ENCODE peak calls at places on chromosomes 11 and 22, in nine cellular contexts. J, M, L, D, X, Q, I, T and V are unnamed samples.
A peak's percentile ranks its signal among the peaks of the same experiment; 100 is the strongest.

GRCh38 chr11:44286268-44286880 is 23.6 kb downstream of the ALX4 start:
- DNase-seq in D (peak; percentile 48), M (peak; percentile 41), J (peak; percentile 68), X (peak; percentile 43), L (peak; percentile 44), Q (peak; percentile 49), T (no peak), I (no peak), V (peak; percentile 69)

GRCh38 chr11:120134931-120135228 is 3.0 kb downstream of the TRIM29 start:
- DNase-seq in Q (no peak), T (peak; percentile 8), L (no peak), X (no peak), M (peak; percentile 19), I (no peak), D (no peak), J (no peak), V (no peak)

GRCh38 chr22:17920145-17920605 is 104.2 kb downstream of the MICAL3 start:
- DNase-seq in J (peak; percentile 56), M (peak; percentile 57), X (no peak), I (no peak), L (peak; percentile 62), T (peak; percentile 80), D (no peak), Q (peak; percentile 76), V (peak; percentile 30)

GRCh38 chr11:81070948-81071347 is 1630.1 kb upstream of the TENM4 start:
- DNase-seq in X (no peak), D (no peak), I (no peak), M (no peak), T (no peak), Q (no peak), J (no peak), L (no peak), V (no peak)

GRCh38 chr11:64339754-64340408 is at the start of gene CCDC88B:
- DNase-seq in D (no peak), T (peak; percentile 95), L (no peak), Q (no peak), X (no peak), I (no peak), M (peak; percentile 66), J (no peak), V (no peak)

GRCh38 chr11:65503923-65504670 is 5.3 kb downstream of the MALAT1 start:
- DNase-seq in T (no peak), X (no peak), M (no peak), J (peak; percentile 79), D (peak; percentile 71), Q (peak; percentile 31), L (peak; percentile 59), I (no peak), V (peak; percentile 24)

GRCh38 chr11:1749020-1749758 is 1.2 kb downstream of the IFITM10 start:
- DNase-seq in L (no peak), X (no peak), T (no peak), J (no peak), M (no peak), D (no peak), Q (no peak), I (peak; percentile 74), V (peak; percentile 71)

GRCh38 chr11:133038850-133039249 is 493.5 kb downstream of the OPCML start:
- DNase-seq in T (no peak), X (no peak), M (no peak), Q (peak; percentile 11), I (no peak), D (peak; percentile 52), L (no peak), J (no peak), V (no peak)

GRCh38 chr11:66820381-66820780 is 22.9 kb upstream of the RCE1 start:
- DNase-seq in J (no peak), T (no peak), L (no peak), D (no peak), I (no peak), Q (no peak), X (no peak), M (no peak), V (no peak)

GRCh38 chr11:120835601-120836228 is 188.2 kb upstream of the TBCEL start:
- DNase-seq in I (no peak), D (no peak), T (no peak), Q (peak; percentile 17), X (no peak), J (no peak), M (no peak), L (peak; percentile 12), V (no peak)

GRCh38 chr11:33706961-33707360 is 6.3 kb upstream of the C11orf91 start:
- DNase-seq in D (no peak), Q (no peak), M (no peak), I (no peak), J (no peak), T (no peak), L (no peak), X (no peak), V (no peak)

GRCh38 chr11:91932151-91932821 is 292.3 kb upstream of the FAT3 start:
- DNase-seq in T (no peak), L (no peak), Q (no peak), I (no peak), M (no peak), D (peak; percentile 68), X (no peak), J (no peak), V (peak; percentile 13)

GRCh38 chr11:59173964-59174663 is 2.2 kb downstream of the DTX4 start:
- DNase-seq in I (no peak), L (peak; percentile 59), X (no peak), D (peak; percentile 19), T (peak; percentile 85), J (peak; percentile 48), M (peak; percentile 73), Q (peak; percentile 86), V (no peak)

GRCh38 chr11:67561971-67562560 is 21.5 kb upstream of the GSTP1 start:
- DNase-seq in I (no peak), L (peak; percentile 30), Q (peak; percentile 32), D (no peak), J (no peak), M (no peak), T (no peak), X (no peak), V (no peak)

GRCh38 chr11:2072551-2073261 is 66.5 kb downstream of the IGF2 start:
- DNase-seq in T (no peak), D (peak; percentile 11), J (peak; percentile 27), Q (no peak), I (peak; percentile 72), M (peak; percentile 24), L (peak; percentile 30), X (no peak), V (no peak)

GRCh38 chr22:46893281-46894020 is 131.0 kb downstream of the TBC1D22A start:
- DNase-seq in I (no peak), L (no peak), D (peak; percentile 9), T (no peak), X (no peak), M (peak; percentile 21), Q (no peak), J (no peak), V (no peak)

GRCh38 chr22:36862251-36863242 is 1.7 kb downstream of the NCF4 start:
- DNase-seq in X (no peak), Q (no peak), D (no peak), M (peak; percentile 31), J (no peak), I (no peak), L (no peak), T (peak; percentile 73), V (no peak)

GRCh38 chr11:66289548-66290331 is 797 bp upstream of the YIF1A start:
- DNase-seq in X (no peak), T (no peak), Q (no peak), J (no peak), L (no peak), M (peak; percentile 77), I (no peak), D (no peak), V (no peak)

DNA sequence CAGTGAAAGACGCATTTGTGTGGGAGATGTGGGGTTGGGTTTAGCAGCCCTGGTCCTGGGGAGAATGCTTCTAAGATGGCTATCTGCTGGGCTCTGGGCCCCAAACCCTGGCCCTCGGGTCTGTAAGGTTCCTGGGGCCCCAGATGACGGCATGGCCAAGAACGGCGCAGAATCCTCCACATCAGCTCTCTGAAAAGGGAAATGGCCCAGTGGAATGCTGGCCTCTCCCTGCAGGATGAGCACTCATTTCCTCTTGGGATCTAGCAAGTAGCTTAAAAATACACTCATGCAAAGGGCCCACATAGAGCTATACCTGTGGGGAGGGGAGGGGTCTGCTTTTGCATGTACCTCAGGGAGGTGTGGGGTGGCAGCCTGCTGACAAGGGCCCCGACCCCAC is 37.5 kb upstream of the LINC01488 start:
- DNase-seq in I (no peak), L (peak; percentile 58), X (no peak), J (peak; percentile 57), Q (peak; percentile 41), D (peak; percentile 75), T (no peak), M (no peak), V (peak; percentile 76)
- H3K4me3 ChIP-seq in I (peak overlapping the region; percentile 51), L (peak overlapping the region; percentile 36), X (peak overlapping the region; percentile 47), J (no peak overlapping the region), Q (peak overlapping the region; percentile 27), D (peak overlapping the region; percentile 59), T (no peak overlapping the region), M (peak overlapping the region; percentile 39), V (peak overlapping the region; percentile 59)

DNA sequence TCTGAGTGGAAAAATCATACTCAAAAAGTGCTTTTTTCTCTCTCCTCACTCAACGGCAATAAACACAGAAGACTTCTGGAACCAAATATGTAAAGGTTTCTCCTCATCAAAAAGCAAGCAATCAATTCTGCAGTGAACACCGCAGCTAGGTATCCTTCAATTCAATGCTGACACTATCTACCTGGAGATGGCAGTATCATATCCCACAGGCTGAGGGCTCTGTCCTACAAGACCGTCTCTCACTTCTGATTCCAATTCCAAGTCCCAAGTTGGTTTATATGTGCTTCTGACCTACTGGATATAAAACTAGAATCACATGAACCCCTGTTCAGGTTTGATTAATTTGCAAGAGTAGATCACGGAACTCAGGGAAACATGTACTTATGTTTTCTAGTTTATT is 59.7 kb upstream of the LUZP2 start:
- DNase-seq in D (no peak), M (no peak), T (no peak), I (no peak), L (no peak), X (no peak), J (no peak), Q (no peak), V (no peak)
- TF ChIP-seq CTCF in D (no peak), M (no peak), T (no peak), I (no peak), L (no peak), X (no peak), J (no peak), Q (no peak), V (no peak)

GRCh38 chr11:122095950-122096942 is 19.8 kb downstream of the BLID start:
- DNase-seq in D (peak; percentile 60), I (no peak), M (no peak), Q (no peak), J (peak; percentile 75), X (no peak), L (peak; percentile 81), T (no peak), V (no peak)
- H3K4me3 ChIP-seq in D (peak overlapping the region; percentile 82), I (peak overlapping the region; percentile 47), M (peak overlapping the region; percentile 46), Q (no peak overlapping the region), J (peak overlapping the region; percentile 65), X (no peak overlapping the region), L (peak overlapping the region; percentile 46), T (no peak overlapping the region), V (peak overlapping the region; percentile 93)

DNA sequence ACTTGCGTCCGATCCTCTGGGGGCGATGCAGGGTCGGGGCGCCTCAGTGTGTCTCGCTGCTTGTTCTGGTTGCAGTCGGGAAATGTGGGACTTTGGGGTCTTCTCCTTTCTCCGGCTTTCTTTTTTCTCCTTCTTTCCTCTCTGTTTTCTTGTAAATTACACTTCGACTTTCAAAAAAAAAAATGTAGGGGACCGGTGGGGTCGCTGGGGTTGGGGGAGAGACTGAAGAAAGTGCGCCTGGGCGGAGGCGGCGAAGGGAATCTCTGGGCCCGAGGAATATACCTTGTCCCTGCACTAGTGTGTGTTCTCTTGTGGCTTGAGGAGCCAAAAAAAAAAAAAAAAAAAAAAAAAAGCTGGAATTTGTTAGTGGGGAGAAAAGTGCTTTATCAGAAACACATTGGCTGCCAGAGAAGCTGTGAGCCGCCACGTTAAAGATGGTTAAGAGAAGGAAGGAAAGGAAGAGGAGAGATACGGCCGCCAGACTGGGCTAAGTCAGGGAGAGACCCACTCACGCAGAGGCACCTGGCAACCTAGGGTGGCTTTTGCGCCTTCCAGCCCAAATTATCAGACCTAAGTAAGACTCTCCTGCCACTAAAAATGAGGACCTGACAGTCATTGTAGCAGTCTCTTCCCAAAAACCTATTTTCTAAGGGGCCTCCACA is 8.4 kb upstream of the FLI1 start:
- DNase-seq in Q (no peak), X (no peak), M (no peak), D (no peak), J (no peak), L (no peak), T (no peak), I (no peak), V (peak; percentile 28)
- TF ChIP-seq CTCF in Q (no peak), X (no peak), M (no peak), D (no peak), J (no peak), L (no peak), T (no peak), I (no peak), V (no peak)